ENCODE peak calls at places on chromosomes 6 and 20, in nine cellular contexts. One of them, this sample, is unnamed.
A peak's percentile ranks its signal among the peaks of the same experiment; 100 is the strongest.

GRCh38 chr6:34319471-34319885 is 70.7 kb upstream of the SMIM29 start:
- DNase-seq in heart left ventricle: no peak
- DNase-seq in GM12865: no peak
- DNase-seq in nephron progenitor cell: no peak
- DNase-seq in Peyer's patch: no peak
- DNase-seq in astrocyte of the spinal cord: no peak
- DNase-seq in type B pancreatic cell: no peak
- DNase-seq in dorsolateral prefrontal cortex: no peak
- DNase-seq in mesothelial cell of epicardium: no peak
- DNase-seq in this sample: no peak

GRCh38 chr20:50120935-50121693 is 8.2 kb upstream of the UBE2V1 start:
- DNase-seq in type B pancreatic cell: no peak
- DNase-seq in nephron progenitor cell: peak; percentile 29
- DNase-seq in GM12865: peak; percentile 66
- DNase-seq in mesothelial cell of epicardium: no peak
- DNase-seq in dorsolateral prefrontal cortex: peak; percentile 18
- DNase-seq in Peyer's patch: peak; percentile 41
- DNase-seq in heart left ventricle: peak; percentile 55
- DNase-seq in astrocyte of the spinal cord: peak; percentile 52
- DNase-seq in this sample: no peak

GRCh38 chr6:124273701-124274100 is 470.0 kb downstream of the NKAIN2 start:
- DNase-seq in type B pancreatic cell: no peak
- DNase-seq in dorsolateral prefrontal cortex: no peak
- DNase-seq in mesothelial cell of epicardium: no peak
- DNase-seq in nephron progenitor cell: no peak
- DNase-seq in astrocyte of the spinal cord: no peak
- DNase-seq in Peyer's patch: no peak
- DNase-seq in heart left ventricle: no peak
- DNase-seq in GM12865: no peak
- DNase-seq in this sample: no peak

GRCh38 chr20:35264755-35265154 is 13.2 kb downstream of the MMP24OS start:
- DNase-seq in nephron progenitor cell: no peak
- DNase-seq in heart left ventricle: no peak
- DNase-seq in Peyer's patch: no peak
- DNase-seq in mesothelial cell of epicardium: no peak
- DNase-seq in astrocyte of the spinal cord: no peak
- DNase-seq in dorsolateral prefrontal cortex: no peak
- DNase-seq in type B pancreatic cell: no peak
- DNase-seq in GM12865: no peak
- DNase-seq in this sample: no peak

GRCh38 chr6:159762681-159763293 is 942 bp downstream of the ACAT2 start:
- DNase-seq in GM12865: peak; percentile 52
- DNase-seq in astrocyte of the spinal cord: no peak
- DNase-seq in dorsolateral prefrontal cortex: peak; percentile 20
- DNase-seq in type B pancreatic cell: no peak
- DNase-seq in mesothelial cell of epicardium: no peak
- DNase-seq in Peyer's patch: peak; percentile 28
- DNase-seq in heart left ventricle: no peak
- DNase-seq in nephron progenitor cell: no peak
- DNase-seq in this sample: no peak

GRCh38 chr6:134422426-134423231 is 104.7 kb upstream of the SGK1 start:
- DNase-seq in dorsolateral prefrontal cortex: no peak
- DNase-seq in nephron progenitor cell: no peak
- DNase-seq in heart left ventricle: no peak
- DNase-seq in type B pancreatic cell: no peak
- DNase-seq in astrocyte of the spinal cord: peak; percentile 99
- DNase-seq in Peyer's patch: no peak
- DNase-seq in GM12865: peak; percentile 24
- DNase-seq in mesothelial cell of epicardium: no peak
- DNase-seq in this sample: no peak

GRCh38 chr6:31037692-31038091 is 27.4 kb downstream of the MUC22 start:
- DNase-seq in mesothelial cell of epicardium: no peak
- DNase-seq in astrocyte of the spinal cord: peak; percentile 16
- DNase-seq in Peyer's patch: no peak
- DNase-seq in dorsolateral prefrontal cortex: no peak
- DNase-seq in type B pancreatic cell: no peak
- DNase-seq in heart left ventricle: no peak
- DNase-seq in GM12865: no peak
- DNase-seq in nephron progenitor cell: no peak
- DNase-seq in this sample: no peak

GRCh38 chr6:162582381-162582780 is 145.2 kb downstream of the PRKN start:
- DNase-seq in dorsolateral prefrontal cortex: no peak
- DNase-seq in mesothelial cell of epicardium: no peak
- DNase-seq in type B pancreatic cell: no peak
- DNase-seq in GM12865: no peak
- DNase-seq in nephron progenitor cell: no peak
- DNase-seq in astrocyte of the spinal cord: no peak
- DNase-seq in Peyer's patch: no peak
- DNase-seq in heart left ventricle: no peak
- DNase-seq in this sample: no peak

GRCh38 chr6:48736486-48737206 is 625.6 kb upstream of the PTCHD4 start:
- DNase-seq in dorsolateral prefrontal cortex: no peak
- DNase-seq in GM12865: no peak
- DNase-seq in nephron progenitor cell: no peak
- DNase-seq in astrocyte of the spinal cord: peak; percentile 81
- DNase-seq in heart left ventricle: no peak
- DNase-seq in mesothelial cell of epicardium: no peak
- DNase-seq in Peyer's patch: no peak
- DNase-seq in type B pancreatic cell: no peak
- DNase-seq in this sample: no peak

GRCh38 chr6:6390849-6391602 is 70.6 kb upstream of the F13A1 start:
- DNase-seq in astrocyte of the spinal cord: no peak
- DNase-seq in Peyer's patch: no peak
- DNase-seq in dorsolateral prefrontal cortex: no peak
- DNase-seq in type B pancreatic cell: no peak
- DNase-seq in heart left ventricle: no peak
- DNase-seq in GM12865: peak; percentile 86
- DNase-seq in nephron progenitor cell: no peak
- DNase-seq in mesothelial cell of epicardium: no peak
- DNase-seq in this sample: no peak

GRCh38 chr6:135935951-135936601 is 84.6 kb downstream of the PDE7B start:
- DNase-seq in dorsolateral prefrontal cortex: peak; percentile 81
- DNase-seq in GM12865: no peak
- DNase-seq in astrocyte of the spinal cord: peak; percentile 81
- DNase-seq in type B pancreatic cell: no peak
- DNase-seq in heart left ventricle: no peak
- DNase-seq in mesothelial cell of epicardium: no peak
- DNase-seq in Peyer's patch: no peak
- DNase-seq in nephron progenitor cell: no peak
- DNase-seq in this sample: no peak

GRCh38 chr20:10263385-10264165 is 44.9 kb downstream of the SNAP25 start:
- DNase-seq in astrocyte of the spinal cord: peak; percentile 40
- DNase-seq in mesothelial cell of epicardium: no peak
- DNase-seq in GM12865: no peak
- DNase-seq in nephron progenitor cell: no peak
- DNase-seq in heart left ventricle: no peak
- DNase-seq in type B pancreatic cell: no peak
- DNase-seq in dorsolateral prefrontal cortex: no peak
- DNase-seq in Peyer's patch: no peak
- DNase-seq in this sample: no peak

GRCh38 chr6:107113460-107114212 is 1.7 kb downstream of the BEND3 start:
- DNase-seq in GM12865: no peak
- DNase-seq in heart left ventricle: no peak
- DNase-seq in Peyer's patch: no peak
- DNase-seq in astrocyte of the spinal cord: no peak
- DNase-seq in type B pancreatic cell: no peak
- DNase-seq in mesothelial cell of epicardium: no peak
- DNase-seq in dorsolateral prefrontal cortex: no peak
- DNase-seq in nephron progenitor cell: no peak
- DNase-seq in this sample: no peak

GRCh38 chr6:117531346-117531745 is 48.9 kb downstream of the DCBLD1 start:
- DNase-seq in Peyer's patch: no peak
- DNase-seq in dorsolateral prefrontal cortex: no peak
- DNase-seq in mesothelial cell of epicardium: no peak
- DNase-seq in heart left ventricle: no peak
- DNase-seq in GM12865: no peak
- DNase-seq in astrocyte of the spinal cord: peak; percentile 56
- DNase-seq in nephron progenitor cell: peak; percentile 9
- DNase-seq in type B pancreatic cell: no peak
- DNase-seq in this sample: no peak

GRCh38 chr20:1381753-1382591 is 10.9 kb downstream of the FKBP1A start:
- DNase-seq in mesothelial cell of epicardium: no peak
- DNase-seq in astrocyte of the spinal cord: no peak
- DNase-seq in GM12865: no peak
- DNase-seq in heart left ventricle: no peak
- DNase-seq in dorsolateral prefrontal cortex: peak; percentile 18
- DNase-seq in nephron progenitor cell: no peak
- DNase-seq in type B pancreatic cell: no peak
- DNase-seq in Peyer's patch: no peak
- DNase-seq in this sample: no peak

DNA sequence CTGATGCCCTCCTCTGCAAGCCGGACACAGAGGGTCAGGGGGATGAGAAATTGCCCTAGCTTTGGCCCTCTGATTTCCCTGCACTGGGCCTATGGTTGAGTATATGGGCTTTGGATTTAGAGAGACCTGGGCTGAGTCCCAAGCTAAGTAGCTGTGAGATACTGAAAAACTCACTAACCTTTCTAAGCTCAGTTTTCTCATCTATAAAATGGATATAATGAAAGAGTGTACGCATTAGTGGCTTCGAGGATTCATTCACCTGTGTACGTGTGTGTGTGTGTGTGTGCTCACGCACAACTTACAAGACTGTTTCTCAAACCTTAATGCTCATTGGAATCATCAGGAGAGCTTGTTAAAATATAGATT is 12.7 kb upstream of the RBPJL start:
- DNase-seq in GM12865: no peak
- DNase-seq in Peyer's patch: no peak
- DNase-seq in nephron progenitor cell: no peak
- DNase-seq in heart left ventricle: no peak
- DNase-seq in mesothelial cell of epicardium: no peak
- DNase-seq in astrocyte of the spinal cord: no peak
- DNase-seq in dorsolateral prefrontal cortex: no peak
- DNase-seq in type B pancreatic cell: no peak
- DNase-seq in this sample: no peak
- TF ChIP-seq CTCF in GM12865: no peak
- TF ChIP-seq CTCF in Peyer's patch: no peak
- TF ChIP-seq CTCF in nephron progenitor cell: peak; percentile 18
- TF ChIP-seq CTCF in heart left ventricle: no peak
- TF ChIP-seq CTCF in mesothelial cell of epicardium: no peak
- TF ChIP-seq CTCF in astrocyte of the spinal cord: no peak
- TF ChIP-seq CTCF in dorsolateral prefrontal cortex: no peak
- TF ChIP-seq CTCF in type B pancreatic cell: peak; percentile 30
- TF ChIP-seq CTCF in this sample: peak; percentile 3

GRCh38 chr6:71383891-71384489 is 95.4 kb downstream of the OGFRL1 start:
- DNase-seq in nephron progenitor cell: peak; percentile 25
- DNase-seq in mesothelial cell of epicardium: no peak
- DNase-seq in GM12865: peak; percentile 39
- DNase-seq in dorsolateral prefrontal cortex: no peak
- DNase-seq in heart left ventricle: no peak
- DNase-seq in Peyer's patch: no peak
- DNase-seq in type B pancreatic cell: no peak
- DNase-seq in astrocyte of the spinal cord: peak; percentile 80
- DNase-seq in this sample: no peak
- TF ChIP-seq CTCF in nephron progenitor cell: peak; percentile 71
- TF ChIP-seq CTCF in mesothelial cell of epicardium: peak; percentile 92
- TF ChIP-seq CTCF in GM12865: peak; percentile 40
- TF ChIP-seq CTCF in dorsolateral prefrontal cortex: peak; percentile 84
- TF ChIP-seq CTCF in heart left ventricle: peak; percentile 46
- TF ChIP-seq CTCF in Peyer's patch: no peak
- TF ChIP-seq CTCF in type B pancreatic cell: peak; percentile 87
- TF ChIP-seq CTCF in astrocyte of the spinal cord: peak; percentile 47
- TF ChIP-seq CTCF in this sample: peak; percentile 81

GRCh38 chr20:32483351-32484220 is 101.5 kb downstream of the NOL4L start:
- DNase-seq in nephron progenitor cell: peak; percentile 86
- DNase-seq in GM12865: no peak
- DNase-seq in mesothelial cell of epicardium: peak; percentile 80
- DNase-seq in type B pancreatic cell: peak; percentile 92
- DNase-seq in heart left ventricle: peak; percentile 73
- DNase-seq in astrocyte of the spinal cord: peak; percentile 87
- DNase-seq in dorsolateral prefrontal cortex: no peak
- DNase-seq in Peyer's patch: peak; percentile 31
- DNase-seq in this sample: peak; percentile 90
- TF ChIP-seq CTCF in nephron progenitor cell: no peak
- TF ChIP-seq CTCF in GM12865: no peak
- TF ChIP-seq CTCF in mesothelial cell of epicardium: no peak
- TF ChIP-seq CTCF in type B pancreatic cell: peak; percentile 46
- TF ChIP-seq CTCF in heart left ventricle: no peak
- TF ChIP-seq CTCF in astrocyte of the spinal cord: peak; percentile 1
- TF ChIP-seq CTCF in dorsolateral prefrontal cortex: no peak
- TF ChIP-seq CTCF in Peyer's patch: no peak
- TF ChIP-seq CTCF in this sample: no peak

GRCh38 chr6:149988550-149989336 is 25.0 kb downstream of the ULBP1 start:
- DNase-seq in dorsolateral prefrontal cortex: no peak
- DNase-seq in heart left ventricle: no peak
- DNase-seq in GM12865: no peak
- DNase-seq in mesothelial cell of epicardium: no peak
- DNase-seq in nephron progenitor cell: no peak
- DNase-seq in astrocyte of the spinal cord: no peak
- DNase-seq in type B pancreatic cell: no peak
- DNase-seq in Peyer's patch: no peak
- DNase-seq in this sample: no peak

GRCh38 chr6:149990109-149990671 is 26.4 kb downstream of the ULBP1 start:
- DNase-seq in mesothelial cell of epicardium: no peak
- DNase-seq in type B pancreatic cell: no peak
- DNase-seq in Peyer's patch: no peak
- DNase-seq in dorsolateral prefrontal cortex: no peak
- DNase-seq in GM12865: no peak
- DNase-seq in nephron progenitor cell: peak; percentile 20
- DNase-seq in heart left ventricle: no peak
- DNase-seq in astrocyte of the spinal cord: no peak
- DNase-seq in this sample: no peak

GRCh38 chr6:149991838-149992237 is 28.1 kb downstream of the ULBP1 start:
- DNase-seq in astrocyte of the spinal cord: no peak
- DNase-seq in heart left ventricle: no peak
- DNase-seq in GM12865: no peak
- DNase-seq in type B pancreatic cell: no peak
- DNase-seq in dorsolateral prefrontal cortex: no peak
- DNase-seq in mesothelial cell of epicardium: no peak
- DNase-seq in Peyer's patch: no peak
- DNase-seq in nephron progenitor cell: no peak
- DNase-seq in this sample: no peak

GRCh38 chr6:149987602-149988107 is 23.9 kb downstream of the ULBP1 start:
- DNase-seq in GM12865: no peak
- DNase-seq in Peyer's patch: no peak
- DNase-seq in dorsolateral prefrontal cortex: no peak
- DNase-seq in nephron progenitor cell: no peak
- DNase-seq in heart left ventricle: no peak
- DNase-seq in mesothelial cell of epicardium: no peak
- DNase-seq in type B pancreatic cell: no peak
- DNase-seq in astrocyte of the spinal cord: no peak
- DNase-seq in this sample: no peak

DNA sequence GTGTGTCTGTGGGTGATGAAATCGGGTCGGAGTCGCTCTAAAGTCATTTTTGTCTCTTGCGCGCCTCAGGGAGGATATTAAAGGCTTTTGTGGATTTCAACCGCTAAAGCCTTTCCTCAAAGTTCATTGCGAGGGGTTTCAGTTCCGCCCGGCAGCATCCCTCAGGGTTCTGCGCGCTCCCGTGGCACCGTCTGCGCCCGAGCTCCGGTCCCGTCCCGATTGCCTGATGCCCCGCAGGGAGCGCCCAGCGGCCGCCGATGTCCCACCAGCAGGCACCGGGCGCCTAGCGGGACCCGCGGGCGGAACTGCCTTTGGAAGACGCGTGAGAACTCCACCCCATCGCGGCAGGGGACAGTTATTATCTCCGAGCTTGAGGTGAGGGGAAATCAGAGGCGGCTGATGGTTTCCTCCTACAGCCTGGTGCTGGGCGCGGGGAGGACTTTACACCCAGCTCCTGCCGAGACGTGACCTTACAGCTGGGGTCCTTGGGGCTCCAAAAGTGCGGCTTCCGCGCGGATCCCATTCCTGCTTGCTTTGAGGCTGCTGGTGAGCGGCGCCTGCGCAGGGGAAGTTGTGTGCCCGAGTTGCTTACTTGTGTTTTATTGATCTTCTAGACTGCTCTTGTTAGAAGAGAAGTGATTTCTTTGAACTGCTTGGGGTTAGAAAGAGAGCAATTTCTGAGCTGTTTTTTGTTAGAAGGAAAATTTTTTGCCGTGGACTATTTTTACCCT is 27.1 kb downstream of the ULBP1 start:
- DNase-seq in mesothelial cell of epicardium: no peak
- DNase-seq in Peyer's patch: peak; percentile 24
- DNase-seq in astrocyte of the spinal cord: no peak
- DNase-seq in heart left ventricle: no peak
- DNase-seq in dorsolateral prefrontal cortex: no peak
- DNase-seq in nephron progenitor cell: peak; percentile 58
- DNase-seq in type B pancreatic cell: no peak
- DNase-seq in GM12865: no peak
- DNase-seq in this sample: peak; percentile 25
- TF ChIP-seq CTCF in mesothelial cell of epicardium: no peak
- TF ChIP-seq CTCF in Peyer's patch: no peak
- TF ChIP-seq CTCF in astrocyte of the spinal cord: no peak
- TF ChIP-seq CTCF in heart left ventricle: no peak
- TF ChIP-seq CTCF in dorsolateral prefrontal cortex: no peak
- TF ChIP-seq CTCF in nephron progenitor cell: no peak
- TF ChIP-seq CTCF in type B pancreatic cell: no peak
- TF ChIP-seq CTCF in GM12865: no peak
- TF ChIP-seq CTCF in this sample: no peak

This sample was measured in progenitor cell of endocrine pancreas.